ENCODE peak calls at places on chromosomes 1 and 21, in four cellular contexts. Q is endothelial cell, K is MV-4-11, J is ascending aorta. E is an unnamed sample.

GRCh38 chr1:60068393-60069045 is 5.1 kb downstream of the C1orf87 start:
- DNase-seq in Q (no peak), K (no peak), J (no peak), E (no peak)

GRCh38 chr1:154420172-154420571 is 15.0 kb downstream of the IL6R start:
- DNase-seq in Q (no peak), K (peak; percentile 70), J (peak; percentile 98), E (peak; percentile 55)

GRCh38 chr1:184882649-184883303 is 91.5 kb downstream of the NIBAN1 start:
- DNase-seq in Q (no peak), K (peak; percentile 35), J (peak; percentile 89), E (no peak)

GRCh38 chr1:206544562-206545257 is 37.4 kb downstream of the RASSF5 start:
- DNase-seq in Q (peak; percentile 83), K (peak; percentile 37), J (peak; percentile 83), E (peak; percentile 17)

GRCh38 chr1:154328318-154329151 is 3.2 kb downstream of the ATP8B2 start:
- DNase-seq in Q (peak; percentile 73), K (no peak), J (peak; percentile 95), E (no peak)

GRCh38 chr1:211924256-211924655 is 93.7 kb upstream of the LPGAT1 start:
- DNase-seq in Q (no peak), K (no peak), J (no peak), E (no peak)

GRCh38 chr1:207833956-207834660 is 76.8 kb downstream of the CD34 start:
- DNase-seq in Q (no peak), K (no peak), J (peak; percentile 53), E (no peak)

GRCh38 chr1:160956966-160957365 is 2.4 kb upstream of the ITLN2 start:
- DNase-seq in Q (no peak), K (no peak), J (no peak), E (no peak)

GRCh38 chr1:153790996-153791855 is 16.0 kb downstream of the SLC27A3 start:
- DNase-seq in Q (no peak), K (peak; percentile 100), J (no peak), E (peak; percentile 77)

GRCh38 chr1:23129846-23130245 is 38.8 kb downstream of the LUZP1 start:
- DNase-seq in Q (no peak), K (no peak), J (no peak), E (no peak)

GRCh38 chr1:36365310-36365895 is 20.3 kb downstream of the STK40 start:
- DNase-seq in Q (no peak), K (peak; percentile 94), J (no peak), E (no peak)

GRCh38 chr1:69312055-69312732 is 255.5 kb upstream of the LRRC7 start:
- DNase-seq in Q (no peak), K (no peak), J (no peak), E (no peak)

GRCh38 chr1:211910917-211911485 is 80.4 kb upstream of the LPGAT1 start:
- DNase-seq in Q (no peak), K (peak; percentile 85), J (no peak), E (peak; percentile 67)

GRCh38 chr21:16838330-16838729 is 674.5 kb upstream of the CXADR start:
- DNase-seq in Q (no peak), K (no peak), J (no peak), E (no peak)